ENCODE peak calls at places on chromosomes 4 and X, in seven cellular contexts. D is stomach, M is colonic mucosa, R is AG04450, J is psoas muscle, Q is right atrium auricular region, K is endothelial cell of umbilical vein. L is an unnamed sample.
A peak's percentile ranks its signal among the peaks of the same experiment; 100 is the strongest.

GRCh38 chrX:65607070-65607742 is 60.2 kb upstream of the MSN start:
- DNase-seq in Q (no peak), K (no peak), J (no peak), M (no peak), D (no peak), R (no peak), L (no peak)

GRCh38 chr4:139458999-139459398 is 5.1 kb downstream of the RAB33B start:
- DNase-seq in Q (no peak), K (no peak), J (no peak), R (no peak), M (no peak), D (no peak), L (no peak)

GRCh38 chr4:119748853-119749252 is 120.2 kb upstream of the PDE5A start:
- DNase-seq in J (no peak), K (no peak), M (no peak), D (no peak), Q (no peak), R (no peak), L (no peak)

GRCh38 chr4:6313216-6313615 is 43.6 kb downstream of the WFS1 start:
- DNase-seq in R (no peak), J (no peak), D (no peak), K (no peak), M (no peak), Q (no peak), L (no peak)

GRCh38 chr4:139014391-139015268 is 951 bp upstream of the NOCT start:
- DNase-seq in D (no peak), K (peak; percentile 98), R (peak; percentile 84), J (no peak), Q (no peak), M (peak; percentile 39), L (no peak)

GRCh38 chrX:47568656-47569295 is 7.8 kb downstream of the ARAF start:
- DNase-seq in D (no peak), M (no peak), Q (no peak), K (no peak), J (no peak), R (no peak), L (no peak)

GRCh38 chr4:2423695-2424094 is 4.9 kb downstream of the CFAP99 start:
- DNase-seq in M (no peak), Q (no peak), R (no peak), K (no peak), D (no peak), J (no peak), L (no peak)

GRCh38 chr4:186347743-186348142 is 81.8 kb downstream of the F11 start:
- DNase-seq in D (no peak), K (no peak), Q (no peak), M (no peak), J (no peak), R (no peak), L (no peak)

GRCh38 chr4:17781831-17782287 is 438 bp upstream of the FAM184B start:
- DNase-seq in K (no peak), Q (no peak), M (no peak), R (no peak), D (no peak), J (no peak), L (peak; percentile 13)

GRCh38 chrX:1165535-1166196 is 46.8 kb downstream of the CRLF2 start:
- DNase-seq in Q (no peak), J (no peak), D (no peak), M (no peak), K (no peak), R (no peak), L (peak; percentile 9)

GRCh38 chr4:189121336-189121735 is 819.3 kb upstream of the FRG1 start:
- DNase-seq in D (no peak), M (no peak), R (no peak), J (no peak), Q (no peak), K (no peak), L (no peak)

GRCh38 chr4:146477054-146477453 is 44.7 kb downstream of the SLC10A7 start:
- DNase-seq in R (no peak), Q (no peak), D (no peak), J (no peak), K (peak; percentile 81), M (no peak), L (peak; percentile 52)

GRCh38 chr4:52566136-52567031 is 92.7 kb downstream of the USP46 start:
- DNase-seq in K (no peak), Q (no peak), R (no peak), M (no peak), J (no peak), D (no peak), L (no peak)

GRCh38 chr4:147741190-147741788 is 9.4 kb downstream of the ARHGAP10 start:
- DNase-seq in J (no peak), D (no peak), K (no peak), R (peak; percentile 43), Q (no peak), M (no peak), L (peak; percentile 38)

GRCh38 chrX:17161991-17162390 is 213.0 kb upstream of the NHS start:
- DNase-seq in D (no peak), K (no peak), Q (no peak), R (no peak), M (no peak), J (no peak), L (no peak)

GRCh38 chr4:82479562-82479961 is 49.2 kb downstream of the ENOPH1 start:
- DNase-seq in Q (no peak), R (no peak), D (no peak), K (no peak), M (no peak), J (no peak), L (no peak)

GRCh38 chr4:139904406-139904805 is 238.8 kb downstream of the MGST2 start:
- DNase-seq in J (no peak), K (no peak), R (no peak), Q (no peak), M (no peak), D (no peak), L (no peak)

GRCh38 chr4:174274436-174274835 is 9.0 kb downstream of the FBXO8 start:
- DNase-seq in K (no peak), D (no peak), M (no peak), R (no peak), J (no peak), Q (no peak), L (no peak)

GRCh38 chr4:123352240-123352945 is 44.2 kb upstream of the SPRY1 start:
- DNase-seq in D (no peak), Q (no peak), M (no peak), K (peak; percentile 80), J (no peak), R (no peak), L (no peak)

GRCh38 chr4:53123171-53123570 is 242.7 kb downstream of the SCFD2 start:
- DNase-seq in R (no peak), J (no peak), K (no peak), Q (no peak), D (no peak), M (no peak), L (no peak)

GRCh38 chr4:3652586-3652985 is 113.6 kb upstream of the ADRA2C start:
- DNase-seq in K (no peak), R (no peak), M (no peak), Q (no peak), J (no peak), D (no peak), L (no peak)

GRCh38 chrX:149937881-149938426 is 337 bp downstream of the EOLA2 start:
- DNase-seq in R (no peak), D (no peak), M (peak; percentile 22), Q (no peak), J (peak; percentile 65), K (no peak), L (no peak)

GRCh38 chr4:78653655-78654054 is 102.1 kb downstream of the ANXA3 start:
- DNase-seq in Q (no peak), D (no peak), M (no peak), J (no peak), K (peak; percentile 44), R (no peak), L (no peak)

GRCh38 chr4:10013722-10014121 is 7.6 kb downstream of the SLC2A9 start:
- DNase-seq in R (no peak), J (no peak), Q (no peak), D (peak; percentile 82), K (peak; percentile 32), M (peak; percentile 78), L (peak; percentile 43)

GRCh38 chr4:164012396-164013027 is 518.0 kb downstream of the TMA16 start:
- DNase-seq in R (no peak), M (no peak), K (no peak), D (peak; percentile 48), Q (no peak), J (no peak), L (peak; percentile 71)

GRCh38 chr4:143711543-143712159 is 11.2 kb upstream of the FREM3 start:
- DNase-seq in D (no peak), R (no peak), Q (no peak), M (no peak), K (no peak), J (no peak), L (no peak)

GRCh38 chrX:23919148-23919547 is 11.3 kb downstream of the CXorf58 start:
- DNase-seq in D (no peak), J (no peak), R (no peak), M (no peak), K (no peak), Q (no peak), L (no peak)

GRCh38 chrX:23919706-23920320 is 12.0 kb downstream of the CXorf58 start:
- DNase-seq in Q (no peak), D (no peak), R (no peak), M (no peak), K (peak; percentile 36), J (no peak), L (peak; percentile 41)
- TF ChIP-seq CTCF in Q (no peak), D (no peak), R (no peak), M (no peak), K (peak; percentile 15), J (no peak), L (peak; percentile 31)

GRCh38 chrX:129957241-129958099 is 25.0 kb upstream of the BCORL1 start:
- DNase-seq in K (peak; percentile 18), Q (peak; percentile 63), J (peak; percentile 76), M (peak; percentile 68), D (peak; percentile 70), R (no peak), L (peak; percentile 60)
- H3K9me3 ChIP-seq in K (no peaks in the 10 kb centered on the region), Q (no peaks in the 10 kb centered on the region), J (no peaks in the 10 kb centered on the region), M (no peaks in the 10 kb centered on the region), D (no peaks in the 10 kb centered on the region), R (no peaks in the 10 kb centered on the region), L (no peaks in the 10 kb centered on the region)

DNA sequence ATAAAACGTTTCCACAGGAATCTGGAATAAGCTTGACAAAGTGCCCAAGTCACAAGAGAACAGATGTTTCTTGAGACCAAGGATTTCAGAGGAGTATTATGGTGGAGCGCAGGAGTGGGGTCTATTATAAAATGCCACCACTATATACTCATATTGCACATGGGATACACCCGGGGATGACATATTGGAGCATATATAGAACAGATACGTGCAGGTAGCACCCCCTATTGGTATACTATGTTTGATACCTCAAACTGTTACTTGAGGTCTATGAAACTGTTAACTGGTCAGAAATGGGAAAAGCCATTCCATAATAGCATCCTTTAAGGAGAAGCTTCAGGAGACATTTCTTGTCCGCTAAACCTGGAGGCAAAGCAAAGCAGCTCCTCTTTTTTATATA is 86.0 kb downstream of the PCYT1B start:
- DNase-seq in Q (no peak), M (no peak), R (no peak), K (peak; percentile 44), J (no peak), D (no peak), L (peak; percentile 19)
- TF ChIP-seq CTCF in Q (no peak), M (no peak), R (no peak), K (peak; percentile 24), J (peak; percentile 13), D (no peak), L (peak; percentile 16)

GRCh38 chrX:45372151-45372550 is 171.5 kb upstream of the DIPK2B start:
- DNase-seq in M (no peak), Q (no peak), K (no peak), D (no peak), R (no peak), J (no peak), L (no peak)
- H3K9me3 ChIP-seq in M (no peaks in the 10 kb centered on the region), Q (peaks cover 26% of the 10 kb centered on the region), K (no peaks in the 10 kb centered on the region), D (peaks cover 39% of the 10 kb centered on the region), R (peaks cover 4% of the 10 kb centered on the region), J (peaks cover 15% of the 10 kb centered on the region), L (no peaks in the 10 kb centered on the region)

GRCh38 chr4:152684007-152684406 is 4.2 kb upstream of the TMEM154 start:
- DNase-seq in J (no peak), K (no peak), R (no peak), Q (no peak), D (no peak), M (no peak), L (no peak)
- TF ChIP-seq CTCF in J (no peak), K (no peak), R (no peak), Q (no peak), D (no peak), M (no peak), L (no peak)